ENCODE peak calls at places on chromosomes 1 and 21, in nine cellular contexts. One of them, this sample, is unnamed.

GRCh38 chr21:15978158-15978805 is 248.5 kb downstream of the USP25 start:
- DNase-seq in cardiac fibroblast: peak
- DNase-seq in tibial nerve: no peak
- DNase-seq in sigmoid colon: no peak
- DNase-seq in right lobe of liver: no peak
- DNase-seq in HFF-Myc: no peak
- DNase-seq in B cell: no peak
- DNase-seq in testis: no peak
- DNase-seq in AG09319: no peak
- DNase-seq in this sample: peak

GRCh38 chr1:164504699-164505098 is 54.3 kb upstream of the PBX1 start:
- DNase-seq in cardiac fibroblast: peak
- DNase-seq in tibial nerve: no peak
- DNase-seq in sigmoid colon: no peak
- DNase-seq in right lobe of liver: no peak
- DNase-seq in HFF-Myc: no peak
- DNase-seq in B cell: no peak
- DNase-seq in testis: no peak
- DNase-seq in AG09319: no peak
- DNase-seq in this sample: no peak

GRCh38 chr1:15428815-15429435 is 9.3 kb upstream of the CTRC start:
- DNase-seq in cardiac fibroblast: no peak
- DNase-seq in tibial nerve: no peak
- DNase-seq in sigmoid colon: no peak
- DNase-seq in right lobe of liver: no peak
- DNase-seq in HFF-Myc: no peak
- DNase-seq in B cell: peak
- DNase-seq in testis: no peak
- DNase-seq in AG09319: no peak
- DNase-seq in this sample: no peak

GRCh38 chr1:62068978-62069377 is 125.7 kb upstream of the L1TD1 start:
- DNase-seq in cardiac fibroblast: peak
- DNase-seq in tibial nerve: peak
- DNase-seq in sigmoid colon: no peak
- DNase-seq in right lobe of liver: no peak
- DNase-seq in HFF-Myc: no peak
- DNase-seq in B cell: no peak
- DNase-seq in testis: peak
- DNase-seq in AG09319: no peak
- DNase-seq in this sample: no peak

GRCh38 chr1:158019177-158019868 is 25.9 kb downstream of the KIRREL1 start:
- DNase-seq in cardiac fibroblast: peak
- DNase-seq in tibial nerve: peak
- DNase-seq in sigmoid colon: peak
- DNase-seq in right lobe of liver: no peak
- DNase-seq in HFF-Myc: peak
- DNase-seq in B cell: no peak
- DNase-seq in testis: peak
- DNase-seq in AG09319: peak
- DNase-seq in this sample: peak

GRCh38 chr1:218904401-218904800 is 269.3 kb upstream of the LYPLAL1 start:
- DNase-seq in cardiac fibroblast: peak
- DNase-seq in tibial nerve: no peak
- DNase-seq in sigmoid colon: no peak
- DNase-seq in right lobe of liver: no peak
- DNase-seq in HFF-Myc: no peak
- DNase-seq in B cell: no peak
- DNase-seq in testis: no peak
- DNase-seq in AG09319: no peak
- DNase-seq in this sample: no peak

GRCh38 chr21:45004481-45005263 is 64.8 kb downstream of the SLX9 start:
- DNase-seq in cardiac fibroblast: no peak
- DNase-seq in tibial nerve: no peak
- DNase-seq in sigmoid colon: no peak
- DNase-seq in right lobe of liver: peak
- DNase-seq in HFF-Myc: no peak
- DNase-seq in B cell: no peak
- DNase-seq in testis: no peak
- DNase-seq in AG09319: no peak
- DNase-seq in this sample: no peak

GRCh38 chr1:235831148-235831547 is 35.6 kb downstream of the LYST start:
- DNase-seq in cardiac fibroblast: peak
- DNase-seq in tibial nerve: no peak
- DNase-seq in sigmoid colon: no peak
- DNase-seq in right lobe of liver: no peak
- DNase-seq in HFF-Myc: no peak
- DNase-seq in B cell: no peak
- DNase-seq in testis: no peak
- DNase-seq in AG09319: peak
- DNase-seq in this sample: no peak

GRCh38 chr1:35929730-35930592 is 944 bp upstream of the AGO3 start:
- DNase-seq in cardiac fibroblast: peak
- DNase-seq in tibial nerve: peak
- DNase-seq in sigmoid colon: peak
- DNase-seq in right lobe of liver: peak
- DNase-seq in HFF-Myc: peak
- DNase-seq in B cell: peak
- DNase-seq in testis: peak
- DNase-seq in AG09319: no peak
- DNase-seq in this sample: no peak

GRCh38 chr21:43311303-43311817 is 115.6 kb downstream of the SIK1 start:
- DNase-seq in cardiac fibroblast: no peak
- DNase-seq in tibial nerve: no peak
- DNase-seq in sigmoid colon: no peak
- DNase-seq in right lobe of liver: peak
- DNase-seq in HFF-Myc: no peak
- DNase-seq in B cell: no peak
- DNase-seq in testis: no peak
- DNase-seq in AG09319: no peak
- DNase-seq in this sample: no peak

GRCh38 chr1:246689409-246689997 is 34.7 kb upstream of the SCCPDH start:
- DNase-seq in cardiac fibroblast: peak
- DNase-seq in tibial nerve: peak
- DNase-seq in sigmoid colon: peak
- DNase-seq in right lobe of liver: peak
- DNase-seq in HFF-Myc: peak
- DNase-seq in B cell: peak
- DNase-seq in testis: peak
- DNase-seq in AG09319: peak
- DNase-seq in this sample: peak

GRCh38 chr1:200221614-200222282 is 188.1 kb downstream of the ZNF281 start:
- DNase-seq in cardiac fibroblast: no peak
- DNase-seq in tibial nerve: no peak
- DNase-seq in sigmoid colon: no peak
- DNase-seq in right lobe of liver: peak
- DNase-seq in HFF-Myc: no peak
- DNase-seq in B cell: no peak
- DNase-seq in testis: no peak
- DNase-seq in AG09319: no peak
- DNase-seq in this sample: no peak

GRCh38 chr1:6538958-6539357 is 15.4 kb downstream of the NOL9 start:
- DNase-seq in cardiac fibroblast: peak
- DNase-seq in tibial nerve: no peak
- DNase-seq in sigmoid colon: no peak
- DNase-seq in right lobe of liver: no peak
- DNase-seq in HFF-Myc: no peak
- DNase-seq in B cell: no peak
- DNase-seq in testis: no peak
- DNase-seq in AG09319: no peak
- DNase-seq in this sample: no peak

GRCh38 chr1:2135866-2136265 is 58.7 kb downstream of the FAAP20 start:
- DNase-seq in cardiac fibroblast: no peak
- DNase-seq in tibial nerve: no peak
- DNase-seq in sigmoid colon: no peak
- DNase-seq in right lobe of liver: no peak
- DNase-seq in HFF-Myc: no peak
- DNase-seq in B cell: no peak
- DNase-seq in testis: no peak
- DNase-seq in AG09319: no peak
- DNase-seq in this sample: no peak

DNA sequence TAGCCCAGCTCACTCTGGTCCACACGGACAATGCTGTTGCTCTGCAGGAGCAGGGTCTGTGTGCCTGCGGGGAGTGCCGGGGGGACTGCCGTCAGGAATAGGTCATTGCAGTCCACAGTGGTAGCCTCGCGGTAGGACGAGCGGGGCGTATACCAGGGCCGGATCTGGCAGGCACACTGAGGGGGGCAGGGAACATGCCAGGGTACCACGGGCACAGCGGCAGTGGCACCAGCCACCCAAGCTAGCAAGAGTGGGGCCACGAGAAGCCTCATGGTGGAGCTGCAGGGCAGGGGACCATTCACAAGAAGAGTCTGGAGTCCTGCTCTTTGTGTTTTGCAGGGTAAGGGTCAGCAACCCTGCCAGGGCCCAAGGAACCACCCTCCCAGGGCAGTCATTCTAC is 65.8 kb downstream of the LRRN2 start:
- DNase-seq in cardiac fibroblast: no peak
- DNase-seq in tibial nerve: no peak
- DNase-seq in sigmoid colon: no peak
- DNase-seq in right lobe of liver: no peak
- DNase-seq in HFF-Myc: no peak
- DNase-seq in B cell: no peak
- DNase-seq in testis: no peak
- DNase-seq in AG09319: no peak
- DNase-seq in this sample: no peak
- TF ChIP-seq CTCF in cardiac fibroblast: no peak
- TF ChIP-seq CTCF in tibial nerve: no peak
- TF ChIP-seq CTCF in sigmoid colon: no peak
- TF ChIP-seq CTCF in right lobe of liver: no peak
- TF ChIP-seq CTCF in HFF-Myc: no peak
- TF ChIP-seq CTCF in B cell: no peak
- TF ChIP-seq CTCF in testis: no peak
- TF ChIP-seq CTCF in AG09319: no peak
- TF ChIP-seq CTCF in this sample: no peak

DNA sequence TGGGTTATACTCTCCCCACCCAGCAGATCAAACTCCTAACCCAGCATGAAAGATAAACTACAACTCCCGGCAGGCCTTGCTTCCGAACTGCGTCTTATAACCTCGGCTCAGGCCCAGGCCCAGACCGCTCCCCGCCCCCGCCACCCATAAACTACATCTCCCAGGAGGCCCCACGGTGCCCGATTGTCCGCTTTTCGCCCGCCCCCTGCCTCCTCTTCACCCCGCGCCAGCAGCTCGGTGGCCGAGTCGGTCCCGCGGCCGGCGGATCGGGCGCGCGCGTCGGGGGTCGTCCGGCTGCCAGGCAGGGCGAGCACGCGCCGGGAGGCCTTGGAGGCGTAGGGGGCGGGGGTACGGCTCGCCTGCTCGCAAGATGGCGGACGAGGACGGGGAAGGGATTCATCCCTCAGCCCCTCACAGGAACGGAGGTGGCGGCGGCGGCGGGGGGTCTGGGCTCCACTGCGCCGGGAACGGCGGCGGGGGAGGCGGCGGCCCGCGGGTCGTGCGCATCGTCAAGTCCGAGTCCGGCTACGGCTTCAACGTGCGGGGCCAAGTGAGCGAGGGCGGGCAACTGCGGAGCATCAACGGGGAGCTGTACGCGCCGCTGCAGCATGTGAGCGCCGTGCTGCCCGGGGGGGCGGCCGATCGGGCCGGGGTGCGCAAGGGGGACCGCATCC is at the start of gene SNX27:
- DNase-seq in cardiac fibroblast: peak
- DNase-seq in tibial nerve: peak
- DNase-seq in sigmoid colon: peak
- DNase-seq in right lobe of liver: peak
- DNase-seq in HFF-Myc: peak
- DNase-seq in B cell: peak
- DNase-seq in testis: peak
- DNase-seq in AG09319: peak
- DNase-seq in this sample: peak
- TF ChIP-seq CTCF in cardiac fibroblast: no peak
- TF ChIP-seq CTCF in tibial nerve: no peak
- TF ChIP-seq CTCF in sigmoid colon: no peak
- TF ChIP-seq CTCF in right lobe of liver: no peak
- TF ChIP-seq CTCF in HFF-Myc: no peak
- TF ChIP-seq CTCF in B cell: no peak
- TF ChIP-seq CTCF in testis: no peak
- TF ChIP-seq CTCF in AG09319: no peak
- TF ChIP-seq CTCF in this sample: no peak

DNA sequence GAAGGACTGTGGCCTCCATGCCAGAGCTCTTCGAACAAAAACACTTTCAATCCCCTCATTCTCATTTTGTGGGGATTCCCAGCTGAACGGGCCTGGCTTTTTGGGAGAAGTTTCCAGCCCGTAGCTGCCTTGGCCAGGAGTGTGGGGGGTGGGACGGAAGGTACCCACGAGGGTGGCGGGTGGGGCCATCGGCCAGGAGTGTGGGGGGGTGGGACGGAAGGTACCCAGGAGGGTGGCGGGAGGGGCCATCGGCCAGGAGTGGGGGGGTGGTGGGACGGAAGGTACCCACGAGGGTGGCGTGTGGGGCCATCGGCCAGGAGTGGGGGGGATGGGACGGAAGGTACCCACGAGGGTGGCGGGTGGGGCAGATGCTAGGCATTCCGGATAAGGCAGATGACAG is 71.7 kb upstream of the ZBTB18 start:
- DNase-seq in cardiac fibroblast: no peak
- DNase-seq in tibial nerve: no peak
- DNase-seq in sigmoid colon: no peak
- DNase-seq in right lobe of liver: no peak
- DNase-seq in HFF-Myc: no peak
- DNase-seq in B cell: peak
- DNase-seq in testis: no peak
- DNase-seq in AG09319: no peak
- DNase-seq in this sample: no peak
- TF ChIP-seq CTCF in cardiac fibroblast: no peak
- TF ChIP-seq CTCF in tibial nerve: no peak
- TF ChIP-seq CTCF in sigmoid colon: no peak
- TF ChIP-seq CTCF in right lobe of liver: no peak
- TF ChIP-seq CTCF in HFF-Myc: no peak
- TF ChIP-seq CTCF in B cell: no peak
- TF ChIP-seq CTCF in testis: no peak
- TF ChIP-seq CTCF in AG09319: no peak
- TF ChIP-seq CTCF in this sample: no peak

DNA sequence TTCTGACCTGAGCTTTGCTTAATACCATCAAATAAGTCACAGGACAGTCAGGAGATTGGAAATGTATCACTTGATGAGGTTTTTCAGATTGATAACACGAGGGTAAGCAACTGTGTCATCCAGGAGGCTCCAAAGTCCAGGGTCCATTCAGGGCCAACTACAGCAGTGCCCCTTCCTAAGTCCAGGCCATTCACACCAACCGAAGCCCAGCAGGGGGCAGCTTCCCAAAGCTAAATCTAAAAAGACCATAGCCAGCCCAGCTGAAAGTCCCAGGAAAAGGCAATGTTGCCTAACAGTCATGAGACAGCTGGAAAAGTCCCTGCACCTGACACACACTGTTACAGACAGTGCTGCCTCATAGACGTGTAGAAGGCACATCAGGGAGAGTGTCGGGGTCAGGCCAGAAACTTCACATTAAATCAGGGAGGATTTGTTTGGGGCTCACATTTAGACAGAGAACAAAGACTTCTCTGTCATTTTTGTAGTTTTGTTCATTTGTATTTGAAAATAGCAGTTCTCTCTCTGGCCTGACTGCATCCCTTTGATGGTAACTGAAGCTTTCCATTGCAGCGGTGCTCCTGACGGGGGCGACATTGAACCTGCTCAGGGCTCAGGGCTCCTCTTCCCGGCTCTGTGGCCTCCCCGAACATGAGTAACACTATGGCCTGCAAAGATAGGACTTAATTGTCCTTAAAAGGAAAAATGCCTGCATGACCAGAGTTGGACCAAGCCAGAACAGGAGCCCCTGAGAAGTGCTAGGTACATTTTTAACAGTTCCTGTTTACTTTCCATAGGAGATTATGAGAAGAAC is 200.4 kb downstream of the NRIP1 start:
- DNase-seq in cardiac fibroblast: peak
- DNase-seq in tibial nerve: peak
- DNase-seq in sigmoid colon: peak
- DNase-seq in right lobe of liver: peak
- DNase-seq in HFF-Myc: no peak
- DNase-seq in B cell: peak
- DNase-seq in testis: peak
- DNase-seq in AG09319: no peak
- DNase-seq in this sample: peak
- TF ChIP-seq CTCF in cardiac fibroblast: peak
- TF ChIP-seq CTCF in tibial nerve: peak
- TF ChIP-seq CTCF in sigmoid colon: peak
- TF ChIP-seq CTCF in right lobe of liver: peak
- TF ChIP-seq CTCF in HFF-Myc: peak
- TF ChIP-seq CTCF in B cell: peak
- TF ChIP-seq CTCF in testis: peak
- TF ChIP-seq CTCF in AG09319: peak
- TF ChIP-seq CTCF in this sample: peak